ENCODE peak calls at places on chromosomes 12 and 14, in seven cellular contexts. D is MM.1S, A is endodermal cell, I is heart right ventricle, U is OCI-LY7, R is mammary epithelial cell, X is esophagus squamous epithelium. B is an unnamed sample. For H3K4me1 and H3K9me3, the result is how much of the 10 kb centered on the place peaks cover.

GRCh38 chr12:61758661-61759060 is 501.5 kb upstream of the USP15 start:
- DNase-seq in D (no peak), A (no peak), I (no peak), U (no peak), R (no peak), X (no peak), B (no peak)

GRCh38 chr14:89237923-89238529 is 179.0 kb downstream of the FOXN3 start:
- DNase-seq in D (no peak), A (peak), I (no peak), U (no peak), R (peak), X (no peak), B (no peak)

GRCh38 chr12:9319842-9320173 is 111.6 kb upstream of the PZP start:
- DNase-seq in D (no peak), A (no peak), I (no peak), U (peak), R (peak), X (no peak), B (no peak)

GRCh38 chr14:34965912-34966311 is 16.9 kb upstream of the SRP54 start:
- DNase-seq in D (no peak), A (no peak), I (no peak), U (no peak), R (no peak), X (no peak), B (no peak)

GRCh38 chr14:40240456-40240855 is 808.2 kb upstream of the FBXO33 start:
- DNase-seq in D (no peak), A (no peak), I (no peak), U (no peak), R (no peak), X (no peak), B (no peak)

GRCh38 chr12:86414201-86414600 is 158.0 kb upstream of the MGAT4C start:
- DNase-seq in D (no peak), A (no peak), I (no peak), U (no peak), R (no peak), X (no peak), B (no peak)

GRCh38 chr12:27359578-27360340 is 27.1 kb downstream of the BMAL2 start:
- DNase-seq in D (no peak), A (no peak), I (no peak), U (no peak), R (no peak), X (no peak), B (no peak)

GRCh38 chr14:101815994-101816393 is 54.5 kb downstream of the PPP2R5C start:
- DNase-seq in D (no peak), A (no peak), I (no peak), U (peak), R (no peak), X (no peak), B (no peak)

GRCh38 chr12:10268037-10268436 is 39.6 kb upstream of the KLRD1 start:
- DNase-seq in D (no peak), A (no peak), I (no peak), U (peak), R (no peak), X (no peak), B (no peak)

GRCh38 chr12:685388-685787 is 22.1 kb upstream of the NINJ2 start:
- DNase-seq in D (peak), A (no peak), I (no peak), U (peak), R (peak), X (no peak), B (no peak)

DNA sequence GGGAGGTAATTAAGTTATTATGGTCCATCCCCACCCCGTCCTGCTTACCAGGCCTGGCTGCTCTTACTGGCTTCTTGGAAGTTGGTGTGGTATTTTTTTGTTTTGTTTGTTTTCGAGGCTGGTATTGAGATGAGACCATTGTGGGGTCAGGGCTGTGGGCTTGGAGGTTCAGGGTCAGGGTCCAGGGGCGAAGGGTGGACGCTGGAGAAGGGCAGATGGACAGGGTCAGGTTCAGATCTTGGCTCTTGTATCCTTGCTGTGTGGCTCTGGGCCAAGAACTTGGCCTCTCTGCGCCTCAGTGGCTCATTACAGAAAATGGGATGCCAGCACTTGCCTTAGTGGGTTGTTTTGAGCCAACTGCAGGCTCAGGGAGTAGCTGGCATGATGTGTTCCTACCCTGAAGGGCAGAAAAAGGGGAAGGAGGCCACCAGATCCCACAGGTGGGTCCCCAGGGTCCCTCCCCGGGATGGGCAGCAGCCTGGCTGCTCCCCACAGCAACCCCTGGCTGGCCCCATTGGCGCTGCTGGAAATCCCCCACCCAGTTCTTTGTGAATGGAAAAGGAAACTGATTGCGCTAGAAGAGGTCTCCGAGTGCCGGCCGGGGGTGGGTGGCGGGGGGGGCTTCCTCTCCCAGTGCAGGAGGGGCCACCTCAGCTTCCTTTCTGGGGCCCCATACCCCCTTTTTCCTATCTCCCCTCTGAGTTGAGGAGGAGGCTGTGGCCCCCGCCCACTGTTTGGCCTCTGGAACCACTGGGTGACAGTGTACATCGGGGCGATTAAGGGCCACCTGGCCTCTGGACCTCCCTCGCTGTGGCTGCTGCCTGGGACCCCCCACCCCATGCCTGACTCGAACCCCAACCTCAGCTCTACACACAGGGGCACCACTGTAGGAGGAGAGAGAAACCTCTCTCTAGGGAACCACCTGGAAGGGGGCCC is 25.0 kb downstream of the SH2B3 start:
- DNase-seq in D (peak), A (no peak), I (no peak), U (no peak), R (no peak), X (no peak), B (no peak)
- H3K4me1 ChIP-seq in D (under half), A (under half), I (half or more), U (half or more), R (under half), X (half or more), B (under half)

DNA sequence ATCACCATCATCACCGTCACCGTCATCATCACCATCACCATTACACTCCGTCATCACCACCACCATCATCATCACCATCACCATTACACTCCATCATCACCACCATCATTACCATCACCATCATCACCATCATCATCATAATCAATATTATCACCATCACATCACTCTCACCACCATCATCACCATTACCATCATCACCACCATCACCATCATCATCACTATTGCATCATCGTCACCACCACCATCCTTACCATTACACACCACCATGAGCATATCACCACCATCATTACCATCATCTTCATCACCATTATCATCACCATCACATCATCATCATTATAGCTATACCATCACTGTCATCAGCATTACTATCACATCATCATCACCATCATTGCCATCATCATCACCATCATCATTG is 93.7 kb downstream of the KIF26A start:
- DNase-seq in D (no peak), A (no peak), I (no peak), U (no peak), R (no peak), X (no peak), B (no peak)
- H3K9me3 ChIP-seq in D (under half), A (under half), I (under half), U (under half), R (under half), X (under half), B (under half)

DNA sequence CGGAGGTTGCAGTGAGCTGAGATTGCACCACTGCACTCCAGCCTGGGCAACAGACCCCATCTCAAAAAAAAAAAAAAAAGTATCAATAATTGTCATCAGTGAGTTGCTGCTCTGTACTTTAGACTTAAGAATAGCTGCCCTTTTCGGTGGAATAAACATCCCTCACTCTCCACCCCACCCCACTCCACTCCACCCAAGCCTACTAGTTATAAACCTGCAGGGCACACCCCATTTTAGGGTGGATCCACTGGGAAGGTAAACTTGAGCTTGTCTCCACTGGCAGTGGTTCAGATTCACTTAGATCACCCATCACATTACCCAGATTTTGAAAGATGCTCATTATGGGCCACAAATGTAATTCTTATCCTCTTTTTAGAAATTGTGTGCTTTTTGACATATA is 106.4 kb downstream of the GPR135 start:
- DNase-seq in D (no peak), A (no peak), I (no peak), U (no peak), R (no peak), X (no peak), B (no peak)
- H3K27ac ChIP-seq in D (no peak), A (no peak), I (peak), U (peak), R (peak), X (peak), B (no peak)

DNA sequence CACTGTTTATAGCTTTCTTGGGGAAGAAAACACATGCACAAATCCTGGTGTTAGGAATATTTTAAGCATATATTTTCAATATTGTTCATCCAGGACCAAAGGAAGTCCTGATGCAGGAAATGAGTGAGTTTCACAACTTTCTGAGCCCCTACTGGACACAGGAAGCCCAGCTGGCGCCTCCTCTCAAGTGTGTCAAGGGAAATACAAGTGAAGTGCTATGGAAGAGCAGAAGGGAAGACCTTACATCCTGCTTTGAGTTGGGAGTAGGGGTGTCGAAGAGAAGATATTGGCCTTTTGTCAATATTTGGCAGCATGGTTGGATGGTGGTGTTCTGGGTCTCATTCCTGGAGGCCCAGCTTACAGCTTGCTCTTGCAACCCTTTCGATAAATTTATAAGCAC is 66.1 kb upstream of the ZDHHC17 start:
- DNase-seq in D (no peak), A (peak), I (no peak), U (no peak), R (no peak), X (no peak), B (no peak)
- H3K4me1 ChIP-seq in D (under half), A (under half), I (under half), U (under half), R (under half), X (under half), B (under half)

GRCh38 chr14:84025258-84026012 is 1504.5 kb upstream of the FLRT2 start:
- DNase-seq in D (no peak), A (peak), I (no peak), U (no peak), R (no peak), X (no peak), B (peak)

GRCh38 chr14:84028205-84028604 is 1501.7 kb upstream of the FLRT2 start:
- DNase-seq in D (no peak), A (no peak), I (no peak), U (no peak), R (no peak), X (no peak), B (no peak)

GRCh38 chr14:84024231-84024630 is 1505.7 kb upstream of the FLRT2 start:
- DNase-seq in D (no peak), A (no peak), I (no peak), U (no peak), R (no peak), X (no peak), B (no peak)

GRCh38 chr14:84029246-84029645 is 1500.7 kb upstream of the FLRT2 start:
- DNase-seq in D (no peak), A (no peak), I (no peak), U (no peak), R (no peak), X (no peak), B (no peak)

GRCh38 chr14:84029720-84030119 is 1500.2 kb upstream of the FLRT2 start:
- DNase-seq in D (peak), A (no peak), I (no peak), U (no peak), R (no peak), X (no peak), B (no peak)
- H3K9me3 ChIP-seq in D (under half), A (under half), I (under half), U (under half), R (under half), X (under half), B (under half)

B was measured in aorta.